ENCODE peak calls at places on chromosome 15, in six cellular contexts. O is Ammon's horn; I is AG08395; L is Caki2; W is adrenal gland; M is activated naive CD4-positive, alpha-beta T cell. R is an unnamed sample.

GRCh38 chr15:94704421-94704820 is 473.1 kb downstream of the MCTP2 start:
- DNase-seq in O (no peak), I (no peak), L (no peak), W (no peak), M (no peak), R (no peak)

GRCh38 chr15:92025717-92026270 is 172.3 kb downstream of the SLCO3A1 start:
- DNase-seq in O (no peak), I (no peak), L (no peak), W (no peak), M (no peak), R (no peak)

GRCh38 chr15:38651328-38652038 is 86.9 kb upstream of the RASGRP1 start:
- DNase-seq in O (no peak), I (no peak), L (no peak), W (no peak), M (no peak), R (no peak)

GRCh38 chr15:21260966-21261395 is 179.3 kb downstream of the POTEB3 start:
- DNase-seq in O (no peak), I (no peak), L (no peak), W (no peak), M (no peak), R (no peak)

GRCh38 chr15:58438956-58439355 is 7.2 kb downstream of the LIPC start:
- DNase-seq in O (no peak), I (peak; percentile 45), L (no peak), W (peak; percentile 37), M (no peak), R (no peak)

GRCh38 chr15:45157056-45157455 is 27.3 kb downstream of the DUOX1 start:
- DNase-seq in O (no peak), I (peak; percentile 80), L (no peak), W (no peak), M (no peak), R (no peak)

GRCh38 chr15:40859206-40859851 is 14.7 kb downstream of the RHOV start:
- DNase-seq in O (peak; percentile 51), I (peak; percentile 84), L (peak; percentile 65), W (peak; percentile 88), M (peak; percentile 64), R (no peak)

GRCh38 chr15:57352535-57353316 is 23.6 kb upstream of the CGNL1 start:
- DNase-seq in O (no peak), I (no peak), L (no peak), W (no peak), M (no peak), R (no peak)

GRCh38 chr15:62895139-62895866 is 147.2 kb upstream of the TPM1 start:
- DNase-seq in O (no peak), I (no peak), L (peak; percentile 89), W (no peak), M (no peak), R (no peak)

GRCh38 chr15:47477253-47477652 is 240.1 kb upstream of the SEMA6D start:
- DNase-seq in O (no peak), I (peak; percentile 31), L (no peak), W (no peak), M (no peak), R (no peak)

GRCh38 chr15:40306908-40307307 is 827 bp downstream of the PLCB2 start:
- DNase-seq in O (no peak), I (no peak), L (no peak), W (no peak), M (no peak), R (no peak)

GRCh38 chr15:58355352-58355964 is 76.3 kb upstream of the LIPC start:
- DNase-seq in O (no peak), I (no peak), L (no peak), W (no peak), M (no peak), R (no peak)

GRCh38 chr15:70611286-70611685 is 152.1 kb downstream of the UACA start:
- DNase-seq in O (no peak), I (no peak), L (no peak), W (no peak), M (no peak), R (no peak)

GRCh38 chr15:91408476-91409076 is 308.5 kb downstream of the SV2B start:
- DNase-seq in O (no peak), I (no peak), L (no peak), W (no peak), M (no peak), R (no peak)

GRCh38 chr15:46900992-46901391 is 816.3 kb upstream of the SEMA6D start:
- DNase-seq in O (no peak), I (no peak), L (no peak), W (no peak), M (no peak), R (no peak)

GRCh38 chr15:52054381-52054780 is 35.4 kb downstream of the MAPK6 start:
- DNase-seq in O (no peak), I (no peak), L (no peak), W (no peak), M (no peak), R (no peak)

GRCh38 chr15:43487271-43487895 is 5.6 kb downstream of the TP53BP1 start:
- DNase-seq in O (no peak), I (no peak), L (peak; percentile 10), W (no peak), M (no peak), R (no peak)

GRCh38 chr15:62998262-62998909 is 44.2 kb upstream of the TPM1 start:
- DNase-seq in O (no peak), I (no peak), L (no peak), W (no peak), M (no peak), R (no peak)

GRCh38 chr15:39869251-39869650 is 50.8 kb downstream of the GPR176 start:
- DNase-seq in O (no peak), I (no peak), L (no peak), W (no peak), M (no peak), R (no peak)

GRCh38 chr15:85625856-85626255 is 168.9 kb downstream of the KLHL25 start:
- DNase-seq in O (no peak), I (peak; percentile 42), L (no peak), W (no peak), M (no peak), R (no peak)

GRCh38 chr15:89034305-89034704 is 54.0 kb upstream of the ABHD2 start:
- DNase-seq in O (peak; percentile 45), I (peak; percentile 40), L (no peak), W (no peak), M (no peak), R (no peak)

GRCh38 chr15:64780600-64781156 is 5.3 kb upstream of the RBPMS2 start:
- DNase-seq in O (no peak), I (no peak), L (no peak), W (no peak), M (no peak), R (no peak)

GRCh38 chr15:37143351-37143750 is 43.0 kb upstream of the MEIS2 start:
- DNase-seq in O (no peak), I (no peak), L (no peak), W (no peak), M (no peak), R (no peak)

GRCh38 chr15:35671197-35671596 is 125.2 kb upstream of the DPH6 start:
- DNase-seq in O (no peak), I (no peak), L (no peak), W (no peak), M (no peak), R (no peak)

GRCh38 chr15:90883971-90884718 is at the start of gene FES:
- DNase-seq in O (no peak), I (peak; percentile 36), L (no peak), W (peak; percentile 56), M (no peak), R (no peak)

GRCh38 chr15:93029613-93030429 is 59.2 kb downstream of the RGMA start:
- DNase-seq in O (no peak), I (peak; percentile 25), L (no peak), W (peak; percentile 67), M (no peak), R (no peak)

GRCh38 chr15:79046691-79047404 is 43.7 kb downstream of the RASGRF1 start:
- DNase-seq in O (no peak), I (no peak), L (no peak), W (no peak), M (no peak), R (no peak)

GRCh38 chr15:94135748-94136147 is 95.6 kb upstream of the MCTP2 start:
- DNase-seq in O (no peak), I (no peak), L (no peak), W (no peak), M (no peak), R (no peak)

GRCh38 chr15:31433101-31433500 is 106.5 kb downstream of the KLF13 start:
- DNase-seq in O (no peak), I (no peak), L (no peak), W (no peak), M (no peak), R (no peak)

GRCh38 chr15:65414841-65415621 is 7.7 kb downstream of the IGDCC4 start:
- DNase-seq in O (peak; percentile 45), I (no peak), L (no peak), W (no peak), M (no peak), R (no peak)

GRCh38 chr15:88739541-88739940 is 63.7 kb upstream of the ACAN start:
- DNase-seq in O (no peak), I (no peak), L (no peak), W (no peak), M (no peak), R (no peak)

GRCh38 chr15:97759363-97759762 is 201.1 kb upstream of the ARRDC4 start:
- DNase-seq in O (no peak), I (no peak), L (peak; percentile 6), W (no peak), M (no peak), R (no peak)

GRCh38 chr15:76433798-76434400 is 97.3 kb downstream of the ISL2 start:
- DNase-seq in O (no peak), I (peak; percentile 52), L (no peak), W (no peak), M (no peak), R (no peak)

GRCh38 chr15:59691194-59691805 is 2.2 kb upstream of the BNIP2 start:
- DNase-seq in O (peak; percentile 30), I (peak; percentile 25), L (peak; percentile 37), W (peak; percentile 56), M (no peak), R (no peak)

GRCh38 chr15:101372149-101372577 is 77.1 kb upstream of the SNRPA1 start:
- DNase-seq in O (no peak), I (peak; percentile 18), L (no peak), W (no peak), M (no peak), R (no peak)

GRCh38 chr15:57354436-57355123 is 21.7 kb upstream of the CGNL1 start:
- DNase-seq in O (no peak), I (no peak), L (no peak), W (no peak), M (no peak), R (no peak)

R was measured in cortex of kidney.